ENCODE peak calls at places on chromosome 5, in seven cellular contexts. P is NCI-H226; N is IMR-90; J is NCI-H1436 treated with DMSO at 0.1 percent for 48 hours; S is GM23248; L is SIG-M5; U is stimulated activated CD4-positive, alpha-beta T cell treated with anti-CD3 and anti-CD28 coated beads, Interleukin-4, amount 100 ng/mL, for 48 hours. G is an unnamed sample.
A peak's percentile ranks its signal among the peaks of the same experiment; 100 is the strongest.

GRCh38 chr5:144004146-144004545 is 166.3 kb downstream of the YIPF5 start:
- DNase-seq in L (no peak), P (peak; percentile 51), S (no peak), N (peak; percentile 76), J (no peak), U (no peak), G (peak; percentile 32)

GRCh38 chr5:407801-408268 is 35.1 kb upstream of the EXOC3 start:
- DNase-seq in J (no peak), U (no peak), L (no peak), N (no peak), P (no peak), S (no peak), G (no peak)

GRCh38 chr5:81963544-81963943 is 8.3 kb upstream of the ATG10 start:
- DNase-seq in J (no peak), P (no peak), L (no peak), S (no peak), U (no peak), N (no peak), G (no peak)

GRCh38 chr5:180839227-180839626 is 21.8 kb downstream of the ZFP62 start:
- DNase-seq in U (no peak), S (no peak), L (no peak), P (no peak), N (no peak), J (no peak), G (no peak)

GRCh38 chr5:142671801-142672200 is 14.1 kb downstream of the FGF1 start:
- DNase-seq in L (no peak), P (peak; percentile 76), N (peak; percentile 85), J (no peak), S (peak; percentile 82), U (no peak), G (peak; percentile 83)

GRCh38 chr5:139761501-139761900 is 34.1 kb upstream of the PSD2 start:
- DNase-seq in L (no peak), N (no peak), U (no peak), S (no peak), P (no peak), J (no peak), G (no peak)

GRCh38 chr5:151233576-151234202 is 9.8 kb upstream of the CCDC69 start:
- DNase-seq in N (no peak), J (no peak), S (no peak), U (no peak), P (no peak), L (no peak), G (no peak)

GRCh38 chr5:133661389-133661788 is 49.0 kb upstream of the FSTL4 start:
- DNase-seq in P (no peak), N (no peak), L (no peak), S (no peak), J (no peak), U (no peak), G (no peak)

GRCh38 chr5:180646289-180646962 is 3.0 kb downstream of the FLT4 start:
- DNase-seq in S (no peak), J (no peak), L (no peak), P (no peak), U (no peak), N (no peak), G (no peak)

GRCh38 chr5:135555530-135555929 is 19.8 kb upstream of the NEUROG1 start:
- DNase-seq in J (no peak), L (no peak), S (no peak), U (no peak), N (no peak), P (no peak), G (no peak)

G was measured in ELR.